ENCODE peak calls at places on chromosome 1, in eight cellular contexts. N, D, F, T, S, C, Z and E are unnamed samples.

GRCh38 chr1:20834780-20835179 is 47.7 kb upstream of the HP1BP3 start:
- DNase-seq in N (no peak), D (no peak), F (no peak), T (no peak), S (no peak), C (no peak), Z (no peak), E (no peak)

GRCh38 chr1:56064705-56065104 is 514.7 kb downstream of the PLPP3 start:
- DNase-seq in N (no peak), D (no peak), F (no peak), T (no peak), S (no peak), C (no peak), Z (peak; percentile 67), E (no peak)

GRCh38 chr1:47280142-47280541 is 33.8 kb downstream of the STIL start:
- DNase-seq in N (no peak), D (no peak), F (no peak), T (no peak), S (no peak), C (no peak), Z (peak; percentile 76), E (no peak)

GRCh38 chr1:2559509-2560298 is 3.5 kb downstream of the TNFRSF14 start:
- DNase-seq in N (no peak), D (no peak), F (no peak), T (no peak), S (no peak), C (peak; percentile 27), Z (no peak), E (no peak)

GRCh38 chr1:39269791-39270342 is 65.4 kb downstream of the MACF1 start:
- DNase-seq in N (peak; percentile 93), D (peak; percentile 83), F (no peak), T (no peak), S (no peak), C (no peak), Z (peak; percentile 63), E (peak; percentile 92)

GRCh38 chr1:54100500-54100899 is 47.1 kb downstream of the TCEANC2 start:
- DNase-seq in N (no peak), D (no peak), F (no peak), T (no peak), S (no peak), C (no peak), Z (no peak), E (no peak)

GRCh38 chr1:225755668-225756294 is 21.8 kb upstream of the SRP9 start:
- DNase-seq in N (no peak), D (no peak), F (no peak), T (no peak), S (peak; percentile 54), C (no peak), Z (no peak), E (no peak)

GRCh38 chr1:14570514-14570913 is 28.0 kb upstream of the KAZN start:
- DNase-seq in N (no peak), D (no peak), F (no peak), T (no peak), S (no peak), C (no peak), Z (peak; percentile 3), E (no peak)

GRCh38 chr1:58395355-58395754 is 151.2 kb downstream of the OMA1 start:
- DNase-seq in N (no peak), D (no peak), F (peak; percentile 95), T (no peak), S (no peak), C (no peak), Z (peak; percentile 56), E (no peak)

GRCh38 chr1:92066321-92066720 is 8.9 kb downstream of the SETSIP start:
- DNase-seq in N (no peak), D (no peak), F (no peak), T (no peak), S (no peak), C (no peak), Z (no peak), E (no peak)

GRCh38 chr1:201248721-201249559 is 34.4 kb upstream of the PKP1 start:
- DNase-seq in N (no peak), D (no peak), F (no peak), T (no peak), S (no peak), C (no peak), Z (no peak), E (no peak)

DNA sequence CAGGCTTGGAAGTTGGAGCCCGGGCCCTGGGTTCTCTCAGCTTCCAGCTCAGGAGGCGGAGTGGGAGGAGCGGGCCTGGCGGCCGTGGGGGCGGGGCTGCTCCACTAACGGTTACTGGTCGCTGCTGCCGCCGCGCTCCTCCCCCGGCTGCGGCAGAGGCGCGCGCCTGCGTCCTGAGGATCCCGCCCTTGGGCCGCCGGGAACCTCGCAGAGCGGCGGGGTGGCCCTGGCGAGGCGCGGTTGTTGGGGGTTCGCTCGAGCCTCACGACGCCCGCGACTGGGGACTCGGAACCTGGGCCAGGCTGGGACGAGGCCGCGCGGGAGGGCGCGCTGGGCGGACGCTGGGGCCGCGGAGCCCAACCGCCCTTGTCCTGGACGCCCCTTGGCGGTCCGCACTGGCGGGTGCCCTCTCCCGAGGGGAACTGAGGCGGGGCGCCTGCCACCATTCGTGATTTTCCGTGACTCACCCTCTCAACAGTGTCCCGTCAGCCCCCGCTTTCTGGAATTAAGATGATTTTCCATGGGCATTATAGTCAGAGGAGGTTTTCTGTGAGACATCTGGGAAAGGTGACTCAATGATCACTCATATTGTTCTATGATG is 34.1 kb downstream of the OR2G3 start:
- DNase-seq in N (no peak), D (peak; percentile 41), F (no peak), T (peak; percentile 2), S (peak; percentile 73), C (peak; percentile 72), Z (peak; percentile 53), E (no peak)
- H3K4me3 ChIP-seq in N (no peak overlapping the region), D (no peak overlapping the region), F (no peak overlapping the region), T (no peak overlapping the region), S (peak overlapping the region; percentile 44), C (peak overlapping the region; percentile 36), Z (peak overlapping the region; percentile 27), E (no peak overlapping the region)

GRCh38 chr1:206923961-206924548 is 2.3 kb upstream of the FCMR start:
- DNase-seq in N (no peak), D (no peak), F (no peak), T (no peak), S (no peak), C (no peak), Z (no peak), E (peak; percentile 44)

GRCh38 chr1:206923009-206923960 is 1.5 kb upstream of the FCMR start:
- DNase-seq in N (peak; percentile 94), D (peak; percentile 85), F (no peak), T (peak; percentile 73), S (no peak), C (peak; percentile 41), Z (no peak), E (peak; percentile 93)

GRCh38 chr1:206924549-206925115 is 2.9 kb upstream of the FCMR start:
- DNase-seq in N (peak; percentile 28), D (peak; percentile 81), F (no peak), T (no peak), S (no peak), C (no peak), Z (no peak), E (peak; percentile 86)

GRCh38 chr1:206926286-206926685 is 4.5 kb upstream of the FCMR start:
- DNase-seq in N (no peak), D (no peak), F (no peak), T (no peak), S (no peak), C (no peak), Z (no peak), E (no peak)

DNA sequence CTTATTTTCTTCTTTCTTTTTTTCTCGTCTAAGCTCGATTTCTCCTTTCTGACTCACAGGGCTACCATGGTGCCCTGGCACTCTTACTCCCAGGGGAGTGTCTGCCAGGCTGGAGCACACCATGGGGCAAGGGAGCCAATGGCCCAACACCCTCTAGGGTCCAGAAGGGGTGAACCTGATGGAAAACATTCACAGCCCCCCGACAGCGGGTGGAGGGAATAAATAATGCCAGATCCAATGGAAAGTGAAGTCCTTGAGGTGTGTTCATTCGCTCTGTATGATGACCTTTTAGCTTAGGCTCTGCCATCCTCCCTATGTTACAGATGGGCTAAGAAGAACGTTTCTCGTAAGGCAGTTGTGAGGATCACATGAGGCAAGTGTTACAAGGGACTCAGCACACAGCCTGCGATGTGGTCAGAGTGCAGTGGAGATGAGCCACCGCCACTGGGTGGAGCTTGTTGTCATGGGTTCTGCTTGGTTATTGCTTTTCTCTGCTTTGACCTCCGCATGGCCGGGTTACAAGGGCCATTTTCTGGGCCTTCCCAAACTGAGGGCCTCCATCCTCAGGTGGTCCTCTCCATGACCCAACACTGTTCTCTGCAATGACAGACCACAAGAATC is 3.5 kb upstream of the FCMR start:
- DNase-seq in N (peak; percentile 89), D (peak; percentile 79), F (no peak), T (peak; percentile 64), S (no peak), C (peak; percentile 68), Z (no peak), E (peak; percentile 97)
- TF ChIP-seq CTCF in N (peak; percentile 64), D (peak; percentile 37), F (no peak), T (no peak), S (no peak), C (peak; percentile 15), Z (no peak), E (peak; percentile 26)

GRCh38 chr1:90854559-90854958 is 137.5 kb upstream of the BARHL2 start:
- DNase-seq in N (no peak), D (no peak), F (no peak), T (no peak), S (no peak), C (no peak), Z (no peak), E (no peak)

GRCh38 chr1:90856608-90857007 is 139.5 kb upstream of the BARHL2 start:
- DNase-seq in N (no peak), D (no peak), F (no peak), T (no peak), S (no peak), C (no peak), Z (no peak), E (no peak)

GRCh38 chr1:90850181-90850924 is 133.3 kb upstream of the BARHL2 start:
- DNase-seq in N (no peak), D (no peak), F (no peak), T (no peak), S (no peak), C (no peak), Z (no peak), E (no peak)

GRCh38 chr1:90851711-90852050 is 134.6 kb upstream of the BARHL2 start:
- DNase-seq in N (no peak), D (no peak), F (no peak), T (no peak), S (no peak), C (no peak), Z (no peak), E (no peak)

GRCh38 chr1:90850925-90851710 is 134.0 kb upstream of the BARHL2 start:
- DNase-seq in N (peak; percentile 44), D (peak; percentile 79), F (peak; percentile 14), T (peak; percentile 61), S (peak; percentile 87), C (peak; percentile 90), Z (peak; percentile 73), E (peak; percentile 84)
- H3K4me3 ChIP-seq in N (no peak overlapping the region), D (peak overlapping the region; percentile 59), F (peak overlapping the region; percentile 67), T (peak overlapping the region; percentile 78), S (peak overlapping the region; percentile 62), C (peak overlapping the region; percentile 91), Z (peak overlapping the region; percentile 53), E (peak overlapping the region; percentile 59)

DNA sequence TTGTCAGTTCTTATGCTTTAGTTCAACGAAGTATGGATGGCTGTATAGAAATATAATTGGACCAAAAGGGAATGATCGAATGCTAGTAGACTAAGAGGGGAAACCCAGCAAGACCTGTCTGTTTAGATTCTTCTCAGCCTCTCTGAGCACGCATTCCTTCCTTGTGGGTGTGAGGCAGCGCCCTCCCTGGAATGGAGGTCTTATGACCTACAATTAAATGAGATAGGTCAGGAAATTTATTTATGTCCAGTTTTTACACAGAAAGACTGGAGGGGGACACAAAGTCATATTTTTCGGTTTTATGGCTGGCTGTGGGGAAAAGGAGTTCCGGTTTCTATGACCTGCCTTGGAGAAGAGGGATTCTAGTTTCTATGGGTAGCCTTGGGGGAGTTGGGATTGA is 66.1 kb downstream of the KCNK1 start:
- DNase-seq in N (no peak), D (no peak), F (no peak), T (no peak), S (no peak), C (no peak), Z (no peak), E (no peak)
- TF ChIP-seq CTCF in N (peak; percentile 16), D (no peak), F (no peak), T (no peak), S (no peak), C (no peak), Z (no peak), E (no peak)